ENCODE peak calls at places on chromosomes 1 and 21, in six cellular contexts. L is T follicular helper cell, P is heart left ventricle, S is neural crest cell, D is GF-D8, Q is hepatic stellate cell. E is an unnamed sample.

GRCh38 chr1:223628858-223629257 is 36.6 kb downstream of the CAPN8 start:
- DNase-seq in L (no peak), P (no peak), S (no peak), D (no peak), Q (no peak), E (no peak)

GRCh38 chr1:212323065-212323464 is 37.9 kb downstream of the PPP2R5A start:
- DNase-seq in L (no peak), P (no peak), S (no peak), D (no peak), Q (no peak), E (no peak)

GRCh38 chr1:7366286-7366954 is 404.7 kb upstream of the VAMP3 start:
- DNase-seq in L (no peak), P (peak), S (no peak), D (no peak), Q (no peak), E (no peak)

GRCh38 chr1:31216016-31216415 is 23.7 kb downstream of the NKAIN1 start:
- DNase-seq in L (no peak), P (peak), S (no peak), D (no peak), Q (no peak), E (no peak)

GRCh38 chr1:212161231-212161781 is 123.9 kb upstream of the PPP2R5A start:
- DNase-seq in L (no peak), P (no peak), S (no peak), D (no peak), Q (peak), E (no peak)

GRCh38 chr1:1250828-1251284 is 4.3 kb upstream of the C1QTNF12 start:
- DNase-seq in L (peak), P (no peak), S (no peak), D (no peak), Q (no peak), E (no peak)

GRCh38 chr1:24878775-24879742 is 51.0 kb downstream of the RUNX3 start:
- DNase-seq in L (no peak), P (no peak), S (no peak), D (no peak), Q (no peak), E (no peak)

GRCh38 chr1:86708923-86709322 is 4.5 kb downstream of the SH3GLB1 start:
- DNase-seq in L (no peak), P (no peak), S (no peak), D (no peak), Q (no peak), E (no peak)

GRCh38 chr1:202835548-202836072 is 24.9 kb downstream of the PCAT6 start:
- DNase-seq in L (no peak), P (no peak), S (no peak), D (peak), Q (no peak), E (peak)

GRCh38 chr1:167659440-167659839 is 29.4 kb downstream of the RCSD1 start:
- DNase-seq in L (no peak), P (no peak), S (no peak), D (no peak), Q (no peak), E (no peak)

GRCh38 chr1:107220036-107220435 is 79.2 kb downstream of the NTNG1 start:
- DNase-seq in L (no peak), P (no peak), S (no peak), D (no peak), Q (no peak), E (no peak)

GRCh38 chr1:183844806-183845205 is 39.9 kb downstream of the RGL1 start:
- DNase-seq in L (no peak), P (no peak), S (no peak), D (no peak), Q (no peak), E (no peak)

GRCh38 chr1:22338071-22338765 is 113.4 kb upstream of the ZBTB40 start:
- DNase-seq in L (no peak), P (no peak), S (no peak), D (no peak), Q (no peak), E (no peak)

GRCh38 chr1:7198664-7199063 is 413.4 kb downstream of the CAMTA1 start:
- DNase-seq in L (no peak), P (no peak), S (no peak), D (no peak), Q (no peak), E (no peak)

GRCh38 chr1:97820470-97821188 is 100.2 kb downstream of the DPYD start:
- DNase-seq in L (no peak), P (no peak), S (no peak), D (peak), Q (no peak), E (no peak)

GRCh38 chr1:117732065-117732789 is 126.4 kb downstream of the TENT5C start:
- DNase-seq in L (no peak), P (no peak), S (no peak), D (no peak), Q (no peak), E (no peak)

GRCh38 chr1:181184621-181185020 is 96.1 kb downstream of the IER5 start:
- DNase-seq in L (no peak), P (no peak), S (no peak), D (no peak), Q (no peak), E (no peak)

GRCh38 chr1:184965889-184966860 is 8.1 kb downstream of the NIBAN1 start:
- DNase-seq in L (no peak), P (no peak), S (no peak), D (no peak), Q (no peak), E (no peak)

GRCh38 chr1:204984499-204984898 is 58.5 kb upstream of the CNTN2 start:
- DNase-seq in L (no peak), P (no peak), S (no peak), D (no peak), Q (no peak), E (no peak)

GRCh38 chr1:36285450-36286101 is 20.6 kb upstream of the SH3D21 start:
- DNase-seq in L (peak), P (peak), S (peak), D (peak), Q (peak), E (peak)

GRCh38 chr21:33865996-33866575 is 49.5 kb downstream of the ATP5PO start:
- DNase-seq in L (no peak), P (no peak), S (no peak), D (no peak), Q (no peak), E (no peak)

GRCh38 chr1:107464827-107465226 is 324.0 kb downstream of the NTNG1 start:
- DNase-seq in L (no peak), P (no peak), S (no peak), D (no peak), Q (no peak), E (no peak)

GRCh38 chr1:20496241-20496661 is 10.2 kb upstream of the CAMK2N1 start:
- DNase-seq in L (no peak), P (no peak), S (no peak), D (no peak), Q (no peak), E (no peak)

GRCh38 chr1:33390550-33390949 is 40.3 kb downstream of the PHC2 start:
- DNase-seq in L (no peak), P (no peak), S (no peak), D (no peak), Q (peak), E (no peak)

GRCh38 chr1:63042278-63042677 is 258.3 kb downstream of the ATG4C start:
- DNase-seq in L (no peak), P (no peak), S (no peak), D (no peak), Q (no peak), E (no peak)

GRCh38 chr1:53068314-53069084 is 6.5 kb downstream of the PODN start:
- DNase-seq in L (no peak), P (no peak), S (no peak), D (no peak), Q (no peak), E (no peak)

GRCh38 chr1:202850593-202851362 is 38.2 kb downstream of the RABIF start:
- DNase-seq in L (no peak), P (no peak), S (no peak), D (no peak), Q (no peak), E (no peak)